ENCODE peak calls at places on chromosome 4, in eight cellular contexts. H is skeletal muscle cell; R is HCEC 1CT; S is A673; K is CD8-positive, alpha-beta T cell; I is cerebellar cortex; L is stimulated activated CD4-positive, alpha-beta T cell treated with anti-CD3 and anti-CD28 coated beads, Interleukin-12 subunit alpha, Interleukin-12 subunit beta, amount 100 ng/mL, for 4 hours; B is DMS53. Q is an unnamed sample.
A peak's percentile ranks its signal among the peaks of the same experiment; 100 is the strongest.

GRCh38 chr4:48428926-48429325 is 54.2 kb upstream of the SLC10A4 start:
- DNase-seq in I (no peak), R (no peak), B (no peak), L (no peak), K (no peak), S (no peak), H (no peak), Q (no peak)

GRCh38 chr4:69025191-69025998 is 70.9 kb upstream of the UGT2B7 start:
- DNase-seq in B (peak; percentile 47), L (no peak), R (no peak), I (peak; percentile 8), K (no peak), S (peak; percentile 17), H (no peak), Q (peak; percentile 14)

GRCh38 chr4:151541438-151542071 is 132.6 kb downstream of the FHIP1A start:
- DNase-seq in H (peak; percentile 89), B (no peak), K (no peak), L (no peak), I (no peak), S (peak; percentile 51), R (peak; percentile 78), Q (peak; percentile 98)

GRCh38 chr4:4590496-4590895 is 48.6 kb upstream of the STX18 start:
- DNase-seq in K (no peak), H (peak; percentile 25), L (no peak), R (peak; percentile 61), I (no peak), S (no peak), B (no peak), Q (no peak)

GRCh38 chr4:6768539-6768905 is 14.0 kb upstream of the KIAA0232 start:
- DNase-seq in K (no peak), L (no peak), I (no peak), S (no peak), B (peak; percentile 32), H (no peak), R (peak; percentile 5), Q (no peak)

GRCh38 chr4:14583752-14584151 is 418.5 kb upstream of the CPEB2 start:
- DNase-seq in R (no peak), I (no peak), B (no peak), S (no peak), L (no peak), K (no peak), H (no peak), Q (no peak)

GRCh38 chr4:8280876-8281440 is 11.4 kb downstream of the HTRA3 start:
- DNase-seq in B (no peak), L (no peak), R (no peak), H (no peak), K (no peak), S (no peak), I (no peak), Q (no peak)

GRCh38 chr4:48268956-48269860 is at the start of gene TEC:
- DNase-seq in K (peak; percentile 37), B (peak; percentile 89), L (peak; percentile 32), R (peak; percentile 28), H (no peak), S (peak; percentile 56), I (no peak), Q (peak; percentile 25)

GRCh38 chr4:83320548-83320947 is 14.1 kb downstream of the HPSE start:
- DNase-seq in K (no peak), B (no peak), H (peak; percentile 23), R (peak; percentile 57), S (no peak), I (no peak), L (no peak), Q (no peak)

GRCh38 chr4:140237616-140238352 is 83.8 kb upstream of the MAML3 start:
- DNase-seq in H (peak; percentile 91), B (peak; percentile 96), K (no peak), R (peak; percentile 81), L (no peak), I (no peak), S (peak; percentile 96), Q (peak; percentile 96)

GRCh38 chr4:94802091-94802490 is 44.3 kb downstream of the BMPR1B start:
- DNase-seq in I (peak; percentile 5), R (no peak), B (no peak), K (no peak), H (no peak), S (no peak), L (no peak), Q (no peak)

GRCh38 chr4:103498161-103499070 is 221.4 kb downstream of the TACR3 start:
- DNase-seq in R (peak; percentile 74), B (no peak), I (no peak), L (no peak), H (peak; percentile 69), K (no peak), S (no peak), Q (no peak)

GRCh38 chr4:148444296-148445070 is 2.3 kb upstream of the NR3C2 start:
- DNase-seq in H (no peak), B (peak; percentile 73), L (peak; percentile 28), K (peak; percentile 67), R (no peak), I (peak; percentile 34), S (peak; percentile 47), Q (no peak)

GRCh38 chr4:77232653-77233052 is 75.6 kb downstream of the CCNG2 start:
- DNase-seq in K (no peak), S (no peak), R (peak; percentile 3), I (no peak), B (peak; percentile 74), L (no peak), H (no peak), Q (no peak)

GRCh38 chr4:125736057-125736456 is 421.3 kb downstream of the FAT4 start:
- DNase-seq in L (no peak), H (peak; percentile 75), K (no peak), I (no peak), S (peak; percentile 61), B (peak; percentile 8), R (peak; percentile 41), Q (no peak)

Q was measured in COR-L47.